ENCODE peak calls at places on chromosomes 13 and 19, in nine cellular contexts. One of them, this sample, is unnamed.

GRCh38 chr13:74217816-74218215 is 83.6 kb upstream of the KLF12 start:
- DNase-seq in hypothalamus: no peak
- DNase-seq in ovary: no peak
- DNase-seq in HTR-8/SVneo: no peak
- DNase-seq in mesendoderm: no peak
- DNase-seq in mesenchymal stem cell: peak; percentile 78
- DNase-seq in effector memory CD4-positive, alpha-beta T cell: no peak
- DNase-seq in RPMI7951: peak; percentile 7
- DNase-seq in activated T-cell treated with anti-CD3 and anti-CD28 coated beads, Interleukin-2, amount 50 U/mL, for 72 hours: no peak
- DNase-seq in this sample: no peak

GRCh38 chr13:71879945-71880344 is 12.9 kb upstream of the DACH1 start:
- DNase-seq in mesenchymal stem cell: no peak
- DNase-seq in RPMI7951: no peak
- DNase-seq in ovary: no peak
- DNase-seq in hypothalamus: no peak
- DNase-seq in HTR-8/SVneo: no peak
- DNase-seq in mesendoderm: no peak
- DNase-seq in activated T-cell treated with anti-CD3 and anti-CD28 coated beads, Interleukin-2, amount 50 U/mL, for 72 hours: no peak
- DNase-seq in effector memory CD4-positive, alpha-beta T cell: no peak
- DNase-seq in this sample: no peak

GRCh38 chr19:43773725-43774102 is 7.1 kb downstream of the KCNN4 start:
- DNase-seq in mesendoderm: no peak
- DNase-seq in HTR-8/SVneo: no peak
- DNase-seq in mesenchymal stem cell: no peak
- DNase-seq in activated T-cell treated with anti-CD3 and anti-CD28 coated beads, Interleukin-2, amount 50 U/mL, for 72 hours: no peak
- DNase-seq in ovary: no peak
- DNase-seq in hypothalamus: no peak
- DNase-seq in effector memory CD4-positive, alpha-beta T cell: no peak
- DNase-seq in RPMI7951: no peak
- DNase-seq in this sample: no peak

GRCh38 chr19:9597027-9597426 is 12.7 kb upstream of the ZNF121 start:
- DNase-seq in HTR-8/SVneo: no peak
- DNase-seq in activated T-cell treated with anti-CD3 and anti-CD28 coated beads, Interleukin-2, amount 50 U/mL, for 72 hours: peak; percentile 19
- DNase-seq in ovary: no peak
- DNase-seq in effector memory CD4-positive, alpha-beta T cell: no peak
- DNase-seq in mesenchymal stem cell: peak; percentile 13
- DNase-seq in RPMI7951: peak; percentile 72
- DNase-seq in mesendoderm: no peak
- DNase-seq in hypothalamus: no peak
- DNase-seq in this sample: no peak

GRCh38 chr19:19214892-19215291 is 3.1 kb downstream of the NCAN start:
- DNase-seq in mesenchymal stem cell: peak; percentile 59
- DNase-seq in hypothalamus: no peak
- DNase-seq in RPMI7951: peak; percentile 47
- DNase-seq in mesendoderm: peak; percentile 83
- DNase-seq in effector memory CD4-positive, alpha-beta T cell: no peak
- DNase-seq in ovary: no peak
- DNase-seq in activated T-cell treated with anti-CD3 and anti-CD28 coated beads, Interleukin-2, amount 50 U/mL, for 72 hours: peak; percentile 35
- DNase-seq in HTR-8/SVneo: peak; percentile 66
- DNase-seq in this sample: no peak

GRCh38 chr19:44800461-44800860 is 8.4 kb upstream of the BCAM start:
- DNase-seq in mesenchymal stem cell: peak; percentile 82
- DNase-seq in RPMI7951: peak; percentile 68
- DNase-seq in hypothalamus: peak; percentile 7
- DNase-seq in ovary: peak; percentile 89
- DNase-seq in effector memory CD4-positive, alpha-beta T cell: peak; percentile 48
- DNase-seq in HTR-8/SVneo: peak; percentile 92
- DNase-seq in mesendoderm: peak; percentile 91
- DNase-seq in activated T-cell treated with anti-CD3 and anti-CD28 coated beads, Interleukin-2, amount 50 U/mL, for 72 hours: peak; percentile 86
- DNase-seq in this sample: peak; percentile 91

GRCh38 chr13:95896302-95896701 is 156.9 kb downstream of the UGGT2 start:
- DNase-seq in hypothalamus: no peak
- DNase-seq in activated T-cell treated with anti-CD3 and anti-CD28 coated beads, Interleukin-2, amount 50 U/mL, for 72 hours: no peak
- DNase-seq in RPMI7951: no peak
- DNase-seq in HTR-8/SVneo: no peak
- DNase-seq in mesenchymal stem cell: no peak
- DNase-seq in effector memory CD4-positive, alpha-beta T cell: no peak
- DNase-seq in mesendoderm: no peak
- DNase-seq in ovary: no peak
- DNase-seq in this sample: no peak

GRCh38 chr19:29681422-29682235 is 16.4 kb downstream of the PLEKHF1 start:
- DNase-seq in mesendoderm: no peak
- DNase-seq in RPMI7951: no peak
- DNase-seq in ovary: no peak
- DNase-seq in HTR-8/SVneo: no peak
- DNase-seq in effector memory CD4-positive, alpha-beta T cell: no peak
- DNase-seq in activated T-cell treated with anti-CD3 and anti-CD28 coated beads, Interleukin-2, amount 50 U/mL, for 72 hours: no peak
- DNase-seq in mesenchymal stem cell: no peak
- DNase-seq in hypothalamus: no peak
- DNase-seq in this sample: no peak

GRCh38 chr13:20441879-20442278 is 83.8 kb downstream of the CRYL1 start:
- DNase-seq in mesendoderm: peak; percentile 17
- DNase-seq in ovary: no peak
- DNase-seq in hypothalamus: no peak
- DNase-seq in RPMI7951: peak; percentile 52
- DNase-seq in mesenchymal stem cell: no peak
- DNase-seq in activated T-cell treated with anti-CD3 and anti-CD28 coated beads, Interleukin-2, amount 50 U/mL, for 72 hours: no peak
- DNase-seq in effector memory CD4-positive, alpha-beta T cell: no peak
- DNase-seq in HTR-8/SVneo: no peak
- DNase-seq in this sample: no peak

GRCh38 chr13:106772202-106772601 is 204.3 kb upstream of the ARGLU1 start:
- DNase-seq in hypothalamus: no peak
- DNase-seq in ovary: no peak
- DNase-seq in mesenchymal stem cell: no peak
- DNase-seq in effector memory CD4-positive, alpha-beta T cell: no peak
- DNase-seq in mesendoderm: peak; percentile 71
- DNase-seq in RPMI7951: no peak
- DNase-seq in HTR-8/SVneo: no peak
- DNase-seq in activated T-cell treated with anti-CD3 and anti-CD28 coated beads, Interleukin-2, amount 50 U/mL, for 72 hours: no peak
- DNase-seq in this sample: no peak